ENCODE peak calls at places on chromosomes 4 and X, in six cellular contexts. One of them, this sample, is unnamed.

GRCh38 chr4:151957163-151957562 is 196.4 kb upstream of the GATB start:
- DNase-seq in GM20000: no peak
- DNase-seq in cerebellum: no peak
- DNase-seq in HAP-1: peak
- DNase-seq in KG1: no peak
- DNase-seq in hippocampal formation: no peak
- DNase-seq in this sample: no peak

GRCh38 chrX:4668802-4669536 is 955.5 kb upstream of the PRKX start:
- DNase-seq in cerebellum: no peak
- DNase-seq in HAP-1: no peak
- DNase-seq in KG1: no peak
- DNase-seq in GM20000: no peak
- DNase-seq in hippocampal formation: no peak
- DNase-seq in this sample: no peak

GRCh38 chr4:160375746-160376452 is 1273.0 kb downstream of the RAPGEF2 start:
- DNase-seq in KG1: no peak
- DNase-seq in HAP-1: no peak
- DNase-seq in hippocampal formation: no peak
- DNase-seq in GM20000: no peak
- DNase-seq in cerebellum: no peak
- DNase-seq in this sample: no peak

GRCh38 chrX:133966199-133966598 is 19.2 kb downstream of the GPC3 start:
- DNase-seq in hippocampal formation: no peak
- DNase-seq in cerebellum: no peak
- DNase-seq in HAP-1: peak
- DNase-seq in GM20000: no peak
- DNase-seq in KG1: no peak
- DNase-seq in this sample: no peak

GRCh38 chrX:143121471-143121870 is 95.7 kb downstream of the SPANXN4 start:
- DNase-seq in hippocampal formation: no peak
- DNase-seq in KG1: no peak
- DNase-seq in cerebellum: no peak
- DNase-seq in HAP-1: no peak
- DNase-seq in GM20000: no peak
- DNase-seq in this sample: no peak

GRCh38 chr4:26877946-26878345 is 17.3 kb downstream of the STIM2 start:
- DNase-seq in KG1: no peak
- DNase-seq in HAP-1: no peak
- DNase-seq in GM20000: no peak
- DNase-seq in hippocampal formation: no peak
- DNase-seq in cerebellum: no peak
- DNase-seq in this sample: no peak

GRCh38 chr4:112170451-112170993 is 25.3 kb downstream of the FAM241A start:
- DNase-seq in KG1: no peak
- DNase-seq in cerebellum: no peak
- DNase-seq in HAP-1: no peak
- DNase-seq in GM20000: no peak
- DNase-seq in hippocampal formation: no peak
- DNase-seq in this sample: no peak

GRCh38 chr4:83561381-83561780 is 25.5 kb downstream of the GPAT3 start:
- DNase-seq in hippocampal formation: no peak
- DNase-seq in HAP-1: no peak
- DNase-seq in KG1: no peak
- DNase-seq in cerebellum: no peak
- DNase-seq in GM20000: no peak
- DNase-seq in this sample: no peak

GRCh38 chr4:11365039-11365438 is 63.7 kb downstream of the HS3ST1 start:
- DNase-seq in HAP-1: no peak
- DNase-seq in cerebellum: no peak
- DNase-seq in KG1: no peak
- DNase-seq in hippocampal formation: no peak
- DNase-seq in GM20000: no peak
- DNase-seq in this sample: no peak

GRCh38 chr4:46146993-46147392 is 23.1 kb upstream of the GABRG1 start:
- DNase-seq in hippocampal formation: no peak
- DNase-seq in KG1: no peak
- DNase-seq in GM20000: no peak
- DNase-seq in cerebellum: no peak
- DNase-seq in HAP-1: no peak
- DNase-seq in this sample: no peak

GRCh38 chr4:139214039-139214534 is 37.1 kb upstream of the ELF2 start:
- DNase-seq in GM20000: peak
- DNase-seq in KG1: no peak
- DNase-seq in hippocampal formation: no peak
- DNase-seq in HAP-1: peak
- DNase-seq in cerebellum: no peak
- DNase-seq in this sample: no peak

GRCh38 chr4:101306225-101306624 is 41.1 kb downstream of the PPP3CA start:
- DNase-seq in cerebellum: no peak
- DNase-seq in KG1: no peak
- DNase-seq in HAP-1: no peak
- DNase-seq in hippocampal formation: no peak
- DNase-seq in GM20000: peak
- DNase-seq in this sample: no peak

This sample was measured in frontal cortex.